ENCODE peak calls at places on chromosomes 6 and 20, in four cellular contexts. One of them, this sample, is unnamed.
A peak's percentile ranks its signal among the peaks of the same experiment; 100 is the strongest.

GRCh38 chr6:127457444-127458064 is 1.6 kb downstream of the KIAA0408 start:
- DNase-seq in lower lobe of right lung: no peak
- DNase-seq in Peyer's patch: no peak
- DNase-seq in ascending aorta: no peak
- DNase-seq in this sample: peak; percentile 56

GRCh38 chr6:5422321-5422915 is 161.1 kb downstream of the FARS2 start:
- DNase-seq in ascending aorta: no peak
- DNase-seq in Peyer's patch: no peak
- DNase-seq in lower lobe of right lung: no peak
- DNase-seq in this sample: no peak

GRCh38 chr6:127120787-127121636 is 2.5 kb downstream of the RSPO3 start:
- DNase-seq in Peyer's patch: peak; percentile 71
- DNase-seq in ascending aorta: no peak
- DNase-seq in lower lobe of right lung: peak; percentile 79
- DNase-seq in this sample: peak; percentile 67

GRCh38 chr20:62067547-62068260 is 2.0 kb upstream of the TAF4 start:
- DNase-seq in Peyer's patch: peak; percentile 58
- DNase-seq in lower lobe of right lung: no peak
- DNase-seq in ascending aorta: no peak
- DNase-seq in this sample: no peak

GRCh38 chr20:9025643-9026042 is 43.2 kb upstream of the PLCB4 start:
- DNase-seq in Peyer's patch: no peak
- DNase-seq in ascending aorta: no peak
- DNase-seq in lower lobe of right lung: no peak
- DNase-seq in this sample: no peak

GRCh38 chr6:76250666-76251065 is 178.2 kb upstream of the IMPG1 start:
- DNase-seq in Peyer's patch: no peak
- DNase-seq in ascending aorta: no peak
- DNase-seq in lower lobe of right lung: no peak
- DNase-seq in this sample: no peak

GRCh38 chr6:118768441-118768840 is 117.0 kb upstream of the CEP85L start:
- DNase-seq in ascending aorta: no peak
- DNase-seq in lower lobe of right lung: no peak
- DNase-seq in Peyer's patch: no peak
- DNase-seq in this sample: no peak

GRCh38 chr6:139124887-139125672 is 9.8 kb upstream of the HECA start:
- DNase-seq in ascending aorta: peak; percentile 75
- DNase-seq in lower lobe of right lung: peak; percentile 67
- DNase-seq in Peyer's patch: peak; percentile 65
- DNase-seq in this sample: peak; percentile 63

GRCh38 chr20:58097943-58098342 is 130.5 kb downstream of the ANKRD60 start:
- DNase-seq in ascending aorta: no peak
- DNase-seq in lower lobe of right lung: no peak
- DNase-seq in Peyer's patch: no peak
- DNase-seq in this sample: no peak

GRCh38 chr20:43925786-43926185 is 11.1 kb downstream of the TOX2 start:
- DNase-seq in lower lobe of right lung: no peak
- DNase-seq in Peyer's patch: peak; percentile 52
- DNase-seq in ascending aorta: no peak
- DNase-seq in this sample: no peak

GRCh38 chr6:38151580-38152500 is 332.3 kb downstream of the ZFAND3 start:
- DNase-seq in ascending aorta: no peak
- DNase-seq in lower lobe of right lung: no peak
- DNase-seq in Peyer's patch: no peak
- DNase-seq in this sample: no peak

GRCh38 chr6:46130665-46131064 is 876 bp downstream of the ENPP4 start:
- DNase-seq in Peyer's patch: no peak
- DNase-seq in ascending aorta: no peak
- DNase-seq in lower lobe of right lung: no peak
- DNase-seq in this sample: no peak

GRCh38 chr6:79280756-79281155 is 46.3 kb upstream of the HMGN3 start:
- DNase-seq in lower lobe of right lung: no peak
- DNase-seq in ascending aorta: no peak
- DNase-seq in Peyer's patch: no peak
- DNase-seq in this sample: no peak

GRCh38 chr6:162459985-162460384 is 267.6 kb downstream of the PRKN start:
- DNase-seq in ascending aorta: no peak
- DNase-seq in Peyer's patch: no peak
- DNase-seq in lower lobe of right lung: no peak
- DNase-seq in this sample: no peak

GRCh38 chr6:16758163-16758975 is 2.9 kb downstream of the ATXN1 start:
- DNase-seq in Peyer's patch: no peak
- DNase-seq in lower lobe of right lung: no peak
- DNase-seq in ascending aorta: no peak
- DNase-seq in this sample: no peak

GRCh38 chr6:85747654-85748053 is 105.0 kb upstream of the SYNCRIP start:
- DNase-seq in lower lobe of right lung: no peak
- DNase-seq in Peyer's patch: no peak
- DNase-seq in ascending aorta: no peak
- DNase-seq in this sample: no peak

GRCh38 chr20:53130819-53131218 is 158.7 kb downstream of the TSHZ2 start:
- DNase-seq in ascending aorta: no peak
- DNase-seq in Peyer's patch: no peak
- DNase-seq in lower lobe of right lung: no peak
- DNase-seq in this sample: no peak

GRCh38 chr20:38892091-38892981 is 33.9 kb upstream of the FAM83D start:
- DNase-seq in lower lobe of right lung: no peak
- DNase-seq in Peyer's patch: no peak
- DNase-seq in ascending aorta: no peak
- DNase-seq in this sample: no peak

GRCh38 chr6:25489399-25489798 is 162.6 kb upstream of the SCGN start:
- DNase-seq in Peyer's patch: no peak
- DNase-seq in ascending aorta: no peak
- DNase-seq in lower lobe of right lung: no peak
- DNase-seq in this sample: no peak

GRCh38 chr20:57053798-57054552 is 212.5 kb downstream of the BMP7 start:
- DNase-seq in Peyer's patch: no peak
- DNase-seq in lower lobe of right lung: no peak
- DNase-seq in ascending aorta: no peak
- DNase-seq in this sample: peak; percentile 43

GRCh38 chr6:87276624-87277023 is 45.8 kb upstream of the SMIM8 start:
- DNase-seq in lower lobe of right lung: no peak
- DNase-seq in ascending aorta: no peak
- DNase-seq in Peyer's patch: no peak
- DNase-seq in this sample: no peak

GRCh38 chr6:130293800-130294199 is 71.0 kb upstream of the SAMD3 start:
- DNase-seq in lower lobe of right lung: no peak
- DNase-seq in Peyer's patch: no peak
- DNase-seq in ascending aorta: no peak
- DNase-seq in this sample: no peak
- TF ChIP-seq CTCF in lower lobe of right lung: peak; percentile 32
- TF ChIP-seq CTCF in Peyer's patch: no peak
- TF ChIP-seq CTCF in ascending aorta: no peak
- TF ChIP-seq CTCF in this sample: peak; percentile 17

GRCh38 chr6:154683756-154684523 is 49.3 kb upstream of the SCAF8 start:
- DNase-seq in lower lobe of right lung: no peak
- DNase-seq in Peyer's patch: no peak
- DNase-seq in ascending aorta: no peak
- DNase-seq in this sample: no peak
- TF ChIP-seq CTCF in lower lobe of right lung: no peak
- TF ChIP-seq CTCF in Peyer's patch: no peak
- TF ChIP-seq CTCF in ascending aorta: no peak
- TF ChIP-seq CTCF in this sample: no peak

DNA sequence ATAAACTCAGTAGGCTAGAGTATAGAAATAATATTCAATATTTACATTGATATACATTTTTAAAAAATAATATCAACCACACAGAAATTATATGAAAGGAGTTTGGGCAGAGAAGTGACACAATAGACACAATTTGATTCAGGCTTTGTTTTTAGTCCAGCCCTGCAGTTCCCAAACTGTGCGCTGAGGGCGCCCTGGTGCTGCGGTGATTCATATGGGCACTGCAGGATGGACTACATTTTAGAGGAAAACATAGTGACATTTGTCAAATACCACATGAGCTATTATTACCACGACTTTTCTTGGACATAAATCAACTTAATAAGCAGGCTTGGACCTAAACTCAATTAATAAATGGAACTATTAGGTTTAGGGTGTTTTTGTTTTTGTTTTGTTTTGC is 364.3 kb upstream of the ID4 start:
- DNase-seq in Peyer's patch: no peak
- DNase-seq in lower lobe of right lung: no peak
- DNase-seq in ascending aorta: no peak
- DNase-seq in this sample: no peak
- TF ChIP-seq CTCF in Peyer's patch: no peak
- TF ChIP-seq CTCF in lower lobe of right lung: no peak
- TF ChIP-seq CTCF in ascending aorta: no peak
- TF ChIP-seq CTCF in this sample: no peak

GRCh38 chr6:31156647-31157046 is 955 bp downstream of the CCHCR1 start:
- DNase-seq in ascending aorta: no peak
- DNase-seq in lower lobe of right lung: no peak
- DNase-seq in Peyer's patch: no peak
- DNase-seq in this sample: no peak

GRCh38 chr6:31158140-31158862 is at the start of gene TCF19:
- DNase-seq in ascending aorta: peak; percentile 100
- DNase-seq in Peyer's patch: peak; percentile 98
- DNase-seq in lower lobe of right lung: peak; percentile 99
- DNase-seq in this sample: peak; percentile 99

GRCh38 chr6:31157543-31158139 is at the start of gene CCHCR1:
- DNase-seq in ascending aorta: no peak
- DNase-seq in lower lobe of right lung: no peak
- DNase-seq in Peyer's patch: no peak
- DNase-seq in this sample: no peak

GRCh38 chr6:31161216-31162126 is 3.1 kb downstream of the TCF19 start:
- DNase-seq in lower lobe of right lung: no peak
- DNase-seq in Peyer's patch: no peak
- DNase-seq in ascending aorta: no peak
- DNase-seq in this sample: no peak

DNA sequence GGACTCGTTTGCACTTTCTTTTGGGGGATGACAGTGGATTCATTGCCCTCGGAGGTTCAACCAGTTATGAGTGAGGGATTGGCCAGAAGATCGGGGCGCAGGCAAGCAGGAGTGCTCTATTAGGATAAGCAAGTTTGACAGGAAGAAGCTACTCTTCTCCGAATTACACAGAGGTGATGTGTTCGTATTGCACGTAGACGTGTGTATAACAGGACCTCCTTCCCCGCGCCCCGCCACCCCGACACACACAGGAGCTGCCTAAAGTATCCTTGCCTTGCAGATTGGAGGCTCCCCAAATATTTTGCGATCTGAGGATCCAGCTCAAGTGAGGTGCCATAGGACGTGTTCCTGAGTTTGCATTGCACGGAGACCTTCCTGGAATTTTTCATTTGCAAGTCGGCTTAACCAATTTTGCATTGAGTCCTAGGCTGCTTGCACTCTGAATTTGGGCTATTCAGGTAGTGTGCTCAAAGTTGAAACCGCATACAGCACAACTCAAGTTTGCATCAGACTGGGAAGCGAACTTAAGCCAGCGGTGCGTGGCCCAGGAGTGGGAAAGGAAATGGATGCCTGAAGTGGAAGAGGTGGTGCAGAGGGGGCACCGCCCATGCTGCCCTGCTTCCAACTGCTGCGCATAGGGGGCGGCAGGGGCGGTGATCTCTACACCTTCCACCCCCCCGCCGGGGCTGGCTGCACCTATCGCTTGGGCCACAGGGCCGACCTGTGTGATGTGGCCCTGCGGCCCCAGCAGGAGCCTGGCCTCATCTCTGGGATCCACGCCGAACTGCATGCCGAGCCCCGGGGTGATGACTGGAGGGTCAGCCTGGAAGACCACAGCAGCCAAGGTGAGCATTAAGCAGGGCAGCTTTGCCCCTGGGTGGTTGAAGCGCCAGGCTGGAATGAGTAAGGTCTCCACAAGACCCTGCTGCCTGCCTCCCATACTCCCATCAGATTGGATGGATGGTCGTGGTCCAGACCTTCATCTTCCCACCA is 770 bp downstream of the TCF19 start:
- DNase-seq in lower lobe of right lung: no peak
- DNase-seq in Peyer's patch: no peak
- DNase-seq in ascending aorta: no peak
- DNase-seq in this sample: no peak
- TF ChIP-seq CTCF in lower lobe of right lung: no peak
- TF ChIP-seq CTCF in Peyer's patch: no peak
- TF ChIP-seq CTCF in ascending aorta: no peak
- TF ChIP-seq CTCF in this sample: no peak

GRCh38 chr20:46053416-46053815 is 24.4 kb downstream of the SLC12A5 start:
- DNase-seq in Peyer's patch: no peak
- DNase-seq in lower lobe of right lung: no peak
- DNase-seq in ascending aorta: no peak
- DNase-seq in this sample: no peak
- TF ChIP-seq CTCF in Peyer's patch: no peak
- TF ChIP-seq CTCF in lower lobe of right lung: no peak
- TF ChIP-seq CTCF in ascending aorta: no peak
- TF ChIP-seq CTCF in this sample: no peak

GRCh38 chr20:36538026-36538764 is 3.1 kb upstream of the MYL9 start:
- DNase-seq in lower lobe of right lung: no peak
- DNase-seq in ascending aorta: peak; percentile 60
- DNase-seq in Peyer's patch: no peak
- DNase-seq in this sample: no peak
- TF ChIP-seq CTCF in lower lobe of right lung: no peak
- TF ChIP-seq CTCF in ascending aorta: no peak
- TF ChIP-seq CTCF in Peyer's patch: no peak
- TF ChIP-seq CTCF in this sample: no peak

GRCh38 chr20:49890651-49891361 is 24.5 kb downstream of the SPATA2 start:
- DNase-seq in Peyer's patch: no peak
- DNase-seq in lower lobe of right lung: peak; percentile 64
- DNase-seq in ascending aorta: no peak
- DNase-seq in this sample: peak; percentile 56

GRCh38 chr20:49889245-49889942 is 25.9 kb downstream of the SPATA2 start:
- DNase-seq in Peyer's patch: no peak
- DNase-seq in ascending aorta: no peak
- DNase-seq in lower lobe of right lung: no peak
- DNase-seq in this sample: peak; percentile 43

GRCh38 chr20:49888341-49889244 is 26.7 kb downstream of the SPATA2 start:
- DNase-seq in lower lobe of right lung: no peak
- DNase-seq in Peyer's patch: no peak
- DNase-seq in ascending aorta: no peak
- DNase-seq in this sample: peak; percentile 42

GRCh38 chr20:49891486-49891885 is 23.8 kb downstream of the SPATA2 start:
- DNase-seq in ascending aorta: no peak
- DNase-seq in Peyer's patch: no peak
- DNase-seq in lower lobe of right lung: no peak
- DNase-seq in this sample: peak; percentile 36

GRCh38 chr20:49889943-49890650 is 25.2 kb downstream of the SPATA2 start:
- DNase-seq in Peyer's patch: no peak
- DNase-seq in lower lobe of right lung: no peak
- DNase-seq in ascending aorta: no peak
- DNase-seq in this sample: peak; percentile 13
- TF ChIP-seq CTCF in Peyer's patch: no peak
- TF ChIP-seq CTCF in lower lobe of right lung: peak; percentile 38
- TF ChIP-seq CTCF in ascending aorta: no peak
- TF ChIP-seq CTCF in this sample: no peak

GRCh38 chr20:39903806-39904205 is 785.2 kb downstream of the MAFB start:
- DNase-seq in Peyer's patch: no peak
- DNase-seq in ascending aorta: no peak
- DNase-seq in lower lobe of right lung: no peak
- DNase-seq in this sample: no peak
- TF ChIP-seq CTCF in Peyer's patch: no peak
- TF ChIP-seq CTCF in ascending aorta: no peak
- TF ChIP-seq CTCF in lower lobe of right lung: no peak
- TF ChIP-seq CTCF in this sample: no peak

DNA sequence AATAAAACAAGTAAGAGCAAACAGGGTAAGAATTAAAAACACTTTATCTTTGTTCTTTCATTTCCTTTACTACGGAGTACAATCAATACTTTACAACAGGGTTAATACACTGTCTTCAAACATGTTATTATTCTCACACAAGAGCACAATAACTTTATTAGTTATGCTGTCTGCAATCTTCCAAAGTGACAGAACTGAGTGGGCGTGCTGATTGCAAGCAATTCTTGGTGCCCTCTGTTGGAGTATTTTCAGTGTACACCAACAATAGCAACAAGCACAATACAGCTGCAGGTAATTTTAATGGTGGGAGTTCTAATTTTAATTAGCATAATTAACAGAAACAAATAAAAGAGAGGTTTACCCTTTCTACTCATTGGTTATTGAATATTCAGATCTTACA is 33.9 kb upstream of the PTPRK start:
- DNase-seq in Peyer's patch: no peak
- DNase-seq in ascending aorta: no peak
- DNase-seq in lower lobe of right lung: no peak
- DNase-seq in this sample: no peak
- TF ChIP-seq CTCF in Peyer's patch: no peak
- TF ChIP-seq CTCF in ascending aorta: no peak
- TF ChIP-seq CTCF in lower lobe of right lung: no peak
- TF ChIP-seq CTCF in this sample: no peak

This sample was measured in CD14-positive monocyte.